ENCODE peak calls at places on chromosomes 7 and 10, in nine cellular contexts. F is CD8-positive, alpha-beta T cell; L is RWPE1; W is SK-N-SH; O is mesendoderm; Y is PC-3; V is transverse colon; S is CD4-positive, alpha-beta memory T cell; J is A549. K is an unnamed sample.

GRCh38 chr10:17029581-17030271 is 99.9 kb downstream of the CUBN start:
- DNase-seq in F (peak), L (peak), W (peak), O (peak), Y (peak), V (peak), S (peak), J (peak), K (peak)

GRCh38 chr10:78727728-78728127 is 341.0 kb upstream of the ZMIZ1 start:
- DNase-seq in F (no peak), L (no peak), W (peak), O (no peak), Y (no peak), V (no peak), S (no peak), J (no peak), K (no peak)

GRCh38 chr10:6473901-6474370 is 106.1 kb downstream of the PRKCQ start:
- DNase-seq in F (peak), L (no peak), W (no peak), O (no peak), Y (no peak), V (no peak), S (peak), J (no peak), K (no peak)

GRCh38 chr7:519974-520458 is 370 bp upstream of the PDGFA start:
- DNase-seq in F (no peak), L (peak), W (peak), O (peak), Y (peak), V (peak), S (no peak), J (peak), K (no peak)

GRCh38 chr7:116330961-116331360 is 120.6 kb downstream of the TES start:
- DNase-seq in F (no peak), L (no peak), W (no peak), O (no peak), Y (no peak), V (no peak), S (no peak), J (no peak), K (peak)

GRCh38 chr7:42522227-42522991 is 285.4 kb upstream of the GLI3 start:
- DNase-seq in F (no peak), L (no peak), W (no peak), O (peak), Y (no peak), V (peak), S (no peak), J (no peak), K (no peak)

GRCh38 chr10:127984944-127985343 is 78.0 kb downstream of the PTPRE start:
- DNase-seq in F (no peak), L (no peak), W (no peak), O (no peak), Y (no peak), V (no peak), S (no peak), J (no peak), K (no peak)

GRCh38 chr7:16060492-16060891 is 360.8 kb downstream of the CRPPA start:
- DNase-seq in F (no peak), L (no peak), W (no peak), O (no peak), Y (no peak), V (no peak), S (no peak), J (no peak), K (no peak)

GRCh38 chr10:66929375-66929774 is 3.5 kb downstream of the LRRTM3 start:
- DNase-seq in F (no peak), L (no peak), W (no peak), O (no peak), Y (no peak), V (no peak), S (no peak), J (no peak), K (no peak)

GRCh38 chr7:135976312-135977019 is 693 bp downstream of the MTPN start:
- DNase-seq in F (peak), L (peak), W (peak), O (no peak), Y (peak), V (peak), S (peak), J (peak), K (no peak)

GRCh38 chr10:43278216-43278615 is 11.4 kb upstream of the RASGEF1A start:
- DNase-seq in F (no peak), L (no peak), W (no peak), O (peak), Y (peak), V (no peak), S (no peak), J (no peak), K (no peak)

GRCh38 chr7:96080021-96080420 is 241.9 kb downstream of the SLC25A13 start:
- DNase-seq in F (no peak), L (no peak), W (no peak), O (no peak), Y (peak), V (no peak), S (no peak), J (no peak), K (no peak)

DNA sequence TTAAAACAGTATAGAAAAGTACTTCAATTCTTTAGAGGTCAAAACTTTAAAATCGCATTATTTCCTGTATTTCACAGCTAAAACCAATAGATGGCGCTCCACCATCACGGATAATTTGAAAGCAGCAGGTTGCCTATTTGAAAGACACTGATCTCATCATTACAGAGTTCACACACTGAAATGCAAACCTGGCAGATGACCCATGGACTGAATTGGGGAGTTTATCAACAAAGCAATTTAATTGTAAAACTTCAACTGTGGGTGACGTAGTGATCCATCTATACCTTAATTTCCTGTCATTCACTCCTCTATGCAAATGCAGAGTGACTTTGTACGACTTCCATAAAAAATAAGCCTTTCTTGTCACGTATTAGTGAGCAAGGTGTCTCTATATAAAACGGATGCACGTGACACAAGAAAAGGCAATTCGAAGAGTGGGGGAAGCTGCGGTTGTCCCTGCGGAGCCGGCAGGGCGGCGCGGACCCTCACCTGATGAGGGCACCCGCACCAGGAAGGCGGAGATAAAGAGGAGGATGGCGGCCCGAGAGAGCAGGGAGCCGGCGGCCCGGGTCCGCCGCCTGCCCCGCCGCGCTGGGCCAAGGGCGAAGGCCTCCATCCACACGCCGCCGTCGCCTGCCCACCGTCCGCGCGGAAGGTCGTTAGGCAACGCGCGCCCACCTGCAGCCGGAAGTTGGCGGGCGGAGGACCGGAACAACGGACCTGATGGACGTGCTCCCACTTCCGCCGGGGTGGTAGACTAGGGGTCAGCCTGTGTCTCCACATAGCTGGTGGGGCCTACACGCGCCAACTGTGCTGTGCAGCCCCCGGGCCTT is at the start of gene ZPBP:
- DNase-seq in F (peak), L (peak), W (peak), O (peak), Y (peak), V (no peak), S (peak), J (peak), K (peak)
- H3K27ac ChIP-seq in F (peak), L (no peak), W (no peak), O (no peak), Y (no peak), V (no peak), S (peak), J (no peak), K (no peak)

GRCh38 chr7:47693161-47693740 is 111.3 kb upstream of the TNS3 start:
- DNase-seq in F (no peak), L (no peak), W (no peak), O (no peak), Y (peak), V (no peak), S (no peak), J (no peak), K (no peak)

GRCh38 chr7:47688311-47689100 is 106.6 kb upstream of the TNS3 start:
- DNase-seq in F (no peak), L (no peak), W (no peak), O (no peak), Y (no peak), V (no peak), S (no peak), J (no peak), K (no peak)

GRCh38 chr7:47689558-47689957 is 107.6 kb upstream of the TNS3 start:
- DNase-seq in F (no peak), L (no peak), W (no peak), O (no peak), Y (no peak), V (no peak), S (no peak), J (no peak), K (no peak)

GRCh38 chr7:47691974-47692373 is 110.1 kb upstream of the TNS3 start:
- DNase-seq in F (no peak), L (no peak), W (no peak), O (no peak), Y (no peak), V (no peak), S (no peak), J (no peak), K (no peak)

DNA sequence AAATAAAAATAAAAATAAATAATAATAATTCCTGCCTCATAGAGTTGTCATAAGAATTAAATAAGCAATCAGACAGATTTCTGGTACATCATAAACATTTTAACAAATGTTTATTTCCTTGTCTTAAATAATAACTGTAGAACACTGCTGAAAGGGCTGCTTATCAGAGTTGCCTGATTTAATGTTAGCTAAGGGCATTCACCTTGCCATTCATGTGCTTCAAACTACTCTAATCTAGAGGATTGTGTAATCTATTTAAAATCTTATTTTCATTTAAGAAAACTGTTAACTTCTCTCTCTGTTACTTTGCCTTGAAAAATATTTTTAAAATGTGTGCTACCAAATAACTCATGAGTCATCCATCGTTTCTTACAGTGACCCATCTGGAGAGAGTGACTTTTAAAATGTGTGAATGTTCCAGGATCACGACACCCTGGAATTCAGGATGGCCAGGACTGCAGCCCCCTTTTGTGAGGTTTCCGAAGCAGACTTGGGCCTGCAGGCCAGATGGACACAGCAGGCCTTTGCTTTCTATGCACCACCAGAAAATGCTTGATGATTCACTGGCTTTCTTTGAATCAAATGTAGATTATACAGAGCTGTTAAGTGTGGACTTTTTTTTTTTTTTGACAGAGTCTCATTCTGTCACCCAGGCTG is 109.1 kb upstream of the TNS3 start:
- DNase-seq in F (no peak), L (no peak), W (no peak), O (no peak), Y (peak), V (no peak), S (no peak), J (no peak), K (no peak)
- H3K27ac ChIP-seq in F (no peak), L (peak), W (peak), O (no peak), Y (no peak), V (peak), S (no peak), J (peak), K (no peak)

GRCh38 chr7:50953820-50954219 is 171.1 kb upstream of the GRB10 start:
- DNase-seq in F (no peak), L (peak), W (no peak), O (peak), Y (peak), V (no peak), S (no peak), J (no peak), K (no peak)
- H3K27ac ChIP-seq in F (no peak), L (no peak), W (no peak), O (no peak), Y (peak), V (no peak), S (no peak), J (no peak), K (no peak)

GRCh38 chr10:75545333-75545732 is 113.9 kb downstream of the LRMDA start:
- DNase-seq in F (no peak), L (no peak), W (no peak), O (no peak), Y (no peak), V (no peak), S (no peak), J (no peak), K (no peak)
- H3K27ac ChIP-seq in F (no peak), L (no peak), W (no peak), O (no peak), Y (no peak), V (no peak), S (no peak), J (no peak), K (no peak)

GRCh38 chr7:27123021-27123476 is 7.5 kb downstream of the HOXA4 start:
- DNase-seq in F (no peak), L (no peak), W (no peak), O (peak), Y (no peak), V (no peak), S (no peak), J (no peak), K (no peak)
- H3K27ac ChIP-seq in F (no peak), L (no peak), W (no peak), O (no peak), Y (no peak), V (peak), S (no peak), J (peak), K (no peak)